ENCODE peak calls at places on chromosomes 1 and 21, in eight cellular contexts. X, I, D, C, P, U, G and M are unnamed samples.

GRCh38 chr1:241136401-241136800 is 220.6 kb downstream of the RGS7 start:
- DNase-seq in I (no peak), G (no peak), X (no peak), P (no peak), U (no peak), D (no peak), C (no peak), M (no peak)

GRCh38 chr1:220759147-220759546 is 11.0 kb downstream of the MTARC2 start:
- DNase-seq in I (no peak), G (no peak), P (no peak), X (no peak), C (no peak), D (no peak), U (no peak), M (no peak)

GRCh38 chr1:40315795-40316594 is 1.1 kb downstream of the COL9A2 start:
- DNase-seq in C (peak), D (no peak), X (no peak), P (no peak), U (no peak), G (no peak), I (peak), M (no peak)

GRCh38 chr21:37241426-37241825 is 25.7 kb downstream of the VPS26C start:
- DNase-seq in C (no peak), I (no peak), D (no peak), P (no peak), X (no peak), G (no peak), U (no peak), M (no peak)

GRCh38 chr21:33434770-33435360 is 31.7 kb downstream of the IFNGR2 start:
- DNase-seq in X (peak), I (no peak), U (no peak), D (no peak), G (peak), P (no peak), C (no peak), M (peak)

GRCh38 chr1:16677552-16678423 is 11.0 kb upstream of the RNU1-3 start:
- DNase-seq in C (no peak), I (peak), P (peak), X (peak), G (peak), U (peak), D (peak), M (no peak)

GRCh38 chr1:224779491-224780020 is 149.9 kb upstream of the DNAH14 start:
- DNase-seq in G (no peak), D (no peak), I (no peak), U (no peak), X (no peak), C (no peak), P (no peak), M (no peak)

GRCh38 chr21:32392299-32392879 is 423 bp downstream of the URB1 start:
- DNase-seq in I (no peak), U (no peak), D (no peak), G (no peak), X (peak), C (no peak), P (no peak), M (no peak)

GRCh38 chr1:114152211-114153050 is 1.2 kb downstream of the SYT6 start:
- DNase-seq in X (peak), D (no peak), P (peak), G (no peak), I (peak), U (no peak), C (no peak), M (no peak)

GRCh38 chr1:84031928-84032327 is 33.0 kb upstream of the TTLL7 start:
- DNase-seq in X (no peak), D (no peak), I (no peak), C (no peak), P (no peak), U (no peak), G (no peak), M (no peak)

GRCh38 chr21:37032877-37033471 is 26.5 kb downstream of the RIPPLY3 start:
- DNase-seq in G (peak), I (no peak), D (no peak), U (peak), C (no peak), P (no peak), X (peak), M (no peak)

GRCh38 chr1:151292207-151293030 is 10.3 kb downstream of the ZNF687 start:
- DNase-seq in G (no peak), P (no peak), I (no peak), U (no peak), C (no peak), D (no peak), X (no peak), M (no peak)

GRCh38 chr21:15592271-15592860 is 137.4 kb upstream of the USP25 start:
- DNase-seq in D (no peak), C (no peak), X (peak), G (no peak), U (peak), P (no peak), I (peak), M (peak)

GRCh38 chr1:148290881-148291280 is 138.8 kb upstream of the NBPF11 start:
- DNase-seq in D (no peak), U (no peak), C (no peak), P (no peak), X (peak), G (no peak), I (no peak), M (no peak)

GRCh38 chr1:212727386-212728181 is 27.9 kb upstream of the BATF3 start:
- DNase-seq in G (peak), P (no peak), I (no peak), U (no peak), X (peak), C (no peak), D (no peak), M (no peak)

GRCh38 chr1:63871451-63871850 is 97.6 kb downstream of the ROR1 start:
- DNase-seq in C (no peak), I (no peak), D (no peak), P (no peak), U (no peak), G (no peak), X (no peak), M (no peak)

GRCh38 chr1:23779826-23780371 is 1.7 kb downstream of the PITHD1 start:
- DNase-seq in D (no peak), X (peak), G (no peak), C (no peak), U (no peak), P (no peak), I (no peak), M (no peak)

GRCh38 chr1:202405928-202406327 is 57.4 kb downstream of the PPP1R12B start:
- DNase-seq in G (no peak), X (no peak), U (no peak), C (no peak), P (no peak), I (no peak), D (no peak), M (no peak)

GRCh38 chr1:233390842-233391241 is 63.3 kb downstream of the MAP3K21 start:
- DNase-seq in X (no peak), I (no peak), D (no peak), P (no peak), C (no peak), G (no peak), U (no peak), M (no peak)

GRCh38 chr1:67749844-67750689 is 65.1 kb downstream of the GADD45A start:
- DNase-seq in I (no peak), U (peak), P (no peak), X (peak), D (no peak), C (no peak), G (peak), M (no peak)

GRCh38 chr21:29753216-29753615 is 186.6 kb downstream of the GRIK1 start:
- DNase-seq in G (no peak), X (no peak), U (no peak), D (no peak), P (no peak), I (no peak), C (no peak), M (no peak)

GRCh38 chr1:210438928-210439841 is 110.5 kb downstream of the HHAT start:
- DNase-seq in C (no peak), G (peak), I (no peak), X (peak), D (no peak), U (peak), P (no peak), M (no peak)

GRCh38 chr1:18575620-18576019 is 55.0 kb upstream of the PAX7 start:
- DNase-seq in C (peak), D (peak), X (peak), I (peak), G (no peak), U (peak), P (peak), M (no peak)

GRCh38 chr1:87058343-87058649 is 143.9 kb downstream of the HS2ST1 start:
- DNase-seq in G (no peak), P (no peak), U (no peak), X (peak), C (no peak), I (no peak), D (no peak), M (no peak)

GRCh38 chr1:204826970-204827369 is 43.7 kb upstream of the NFASC start:
- DNase-seq in I (no peak), C (peak), U (no peak), X (peak), D (no peak), P (no peak), G (no peak), M (no peak)

GRCh38 chr21:41763996-41764395 is 2.9 kb downstream of the RIPK4 start:
- DNase-seq in I (no peak), X (no peak), G (no peak), C (no peak), D (no peak), P (no peak), U (no peak), M (no peak)

GRCh38 chr21:34892196-34892595 is 156.9 kb downstream of the RUNX1 start:
- DNase-seq in X (peak), D (no peak), G (no peak), P (no peak), C (no peak), I (no peak), U (no peak), M (no peak)

GRCh38 chr21:38295997-38296764 is 39.4 kb downstream of the KCNJ15 start:
- DNase-seq in D (no peak), G (no peak), U (no peak), P (no peak), C (no peak), X (peak), I (no peak), M (no peak)

GRCh38 chr1:16111771-16112557 is 38.5 kb upstream of the FAM131C start:
- DNase-seq in C (no peak), U (no peak), X (peak), I (no peak), P (no peak), G (no peak), D (no peak), M (no peak)

GRCh38 chr1:53591924-53592323 is 132.7 kb downstream of the DMRTB1 start:
- DNase-seq in D (no peak), G (no peak), U (no peak), P (peak), X (no peak), I (no peak), C (no peak), M (no peak)

GRCh38 chr1:67771152-67771551 is 62.1 kb downstream of the GNG12 start:
- DNase-seq in U (no peak), C (no peak), P (no peak), X (peak), G (peak), I (no peak), D (no peak), M (no peak)